ENCODE peak calls at places on chromosomes 7 and 10, in four cellular contexts. V is HCT116, Q is NT2/D1, G is H1. M is an unnamed sample.

GRCh38 chr10:62992145-62992721 is 140.9 kb upstream of the NRBF2 start:
- DNase-seq in V (no peak), Q (no peak), G (no peak), M (no peak)

GRCh38 chr10:78849731-78850130 is 219.0 kb upstream of the ZMIZ1 start:
- DNase-seq in V (no peak), Q (no peak), G (no peak), M (no peak)

GRCh38 chr7:149686001-149686400 is 87.4 kb downstream of the ZNF467 start:
- DNase-seq in V (no peak), Q (no peak), G (no peak), M (no peak)

GRCh38 chr7:45192546-45193177 is 35.1 kb downstream of the RAMP3 start:
- DNase-seq in V (no peak), Q (no peak), G (no peak), M (no peak)

GRCh38 chr7:137847418-137848050 is 760 bp upstream of the DGKI start:
- DNase-seq in V (no peak), Q (no peak), G (peak), M (no peak)

GRCh38 chr10:45023426-45023825 is 22.7 kb downstream of the ZNF22 start:
- DNase-seq in V (no peak), Q (no peak), G (no peak), M (no peak)

GRCh38 chr7:5484921-5485320 is 61.3 kb upstream of the TNRC18 start:
- DNase-seq in V (no peak), Q (no peak), G (no peak), M (no peak)

GRCh38 chr7:127598318-127598717 is 4.8 kb downstream of the FSCN3 start:
- DNase-seq in V (peak), Q (no peak), G (peak), M (peak)

GRCh38 chr7:12756841-12757240 is 69.4 kb downstream of the ARL4A start:
- DNase-seq in V (no peak), Q (no peak), G (no peak), M (no peak)

GRCh38 chr7:17559388-17559787 is 260.9 kb downstream of the AHR start:
- DNase-seq in V (no peak), Q (no peak), G (no peak), M (no peak)

GRCh38 chr10:121310151-121310711 is 288.0 kb downstream of the FGFR2 start:
- DNase-seq in V (no peak), Q (no peak), G (no peak), M (no peak)

GRCh38 chr7:159070422-159071148 is 74.1 kb downstream of the VIPR2 start:
- DNase-seq in V (no peak), Q (no peak), G (no peak), M (no peak)

GRCh38 chr10:61047011-61047410 is 103.0 kb upstream of the RHOBTB1 start:
- DNase-seq in V (no peak), Q (no peak), G (no peak), M (no peak)

GRCh38 chr10:5482016-5482415 is 17.4 kb downstream of the CALML5 start:
- DNase-seq in V (no peak), Q (no peak), G (no peak), M (no peak)

GRCh38 chr10:31099664-31100063 is 68.0 kb upstream of the ZNF438 start:
- DNase-seq in V (peak), Q (no peak), G (peak), M (peak)

GRCh38 chr7:91653257-91653656 is 227.2 kb downstream of the MTERF1 start:
- DNase-seq in V (no peak), Q (no peak), G (no peak), M (no peak)

GRCh38 chr10:35442006-35442405 is 105.7 kb downstream of the CCNY start:
- DNase-seq in V (no peak), Q (no peak), G (no peak), M (no peak)

GRCh38 chr10:122638106-122638505 is 61.5 kb downstream of the C10orf120 start:
- DNase-seq in V (no peak), Q (no peak), G (no peak), M (no peak)

GRCh38 chr10:119360181-119360921 is 153.0 kb downstream of the GRK5 start:
- DNase-seq in V (no peak), Q (no peak), G (no peak), M (no peak)

GRCh38 chr7:108012499-108013430 is 9.8 kb upstream of the LAMB1 start:
- DNase-seq in V (no peak), Q (no peak), G (no peak), M (peak)

GRCh38 chr10:26621889-26622681 is 75.4 kb upstream of the PDSS1 start:
- DNase-seq in V (no peak), Q (no peak), G (peak), M (no peak)

GRCh38 chr10:119541046-119541445 is 1.5 kb downstream of the RGS10 start:
- DNase-seq in V (no peak), Q (no peak), G (no peak), M (no peak)

GRCh38 chr7:92793656-92794205 is 42.6 kb downstream of the CDK6 start:
- DNase-seq in V (no peak), Q (no peak), G (no peak), M (no peak)

GRCh38 chr10:124741922-124742417 is 2.2 kb downstream of the FAM53B start:
- DNase-seq in V (no peak), Q (no peak), G (no peak), M (no peak)
- TF ChIP-seq ZNF274 in V (no peak), Q (no peak), G (no peak), M (no peak)

GRCh38 chr7:32643194-32643593 is 147.9 kb downstream of the AVL9 start:
- DNase-seq in V (no peak), Q (no peak), G (no peak), M (no peak)

GRCh38 chr7:32648408-32649156 is 153.3 kb downstream of the AVL9 start:
- DNase-seq in V (no peak), Q (no peak), G (no peak), M (no peak)
- TF ChIP-seq ZNF274 in V (no peak), Q (no peak), G (no peak), M (no peak)

DNA sequence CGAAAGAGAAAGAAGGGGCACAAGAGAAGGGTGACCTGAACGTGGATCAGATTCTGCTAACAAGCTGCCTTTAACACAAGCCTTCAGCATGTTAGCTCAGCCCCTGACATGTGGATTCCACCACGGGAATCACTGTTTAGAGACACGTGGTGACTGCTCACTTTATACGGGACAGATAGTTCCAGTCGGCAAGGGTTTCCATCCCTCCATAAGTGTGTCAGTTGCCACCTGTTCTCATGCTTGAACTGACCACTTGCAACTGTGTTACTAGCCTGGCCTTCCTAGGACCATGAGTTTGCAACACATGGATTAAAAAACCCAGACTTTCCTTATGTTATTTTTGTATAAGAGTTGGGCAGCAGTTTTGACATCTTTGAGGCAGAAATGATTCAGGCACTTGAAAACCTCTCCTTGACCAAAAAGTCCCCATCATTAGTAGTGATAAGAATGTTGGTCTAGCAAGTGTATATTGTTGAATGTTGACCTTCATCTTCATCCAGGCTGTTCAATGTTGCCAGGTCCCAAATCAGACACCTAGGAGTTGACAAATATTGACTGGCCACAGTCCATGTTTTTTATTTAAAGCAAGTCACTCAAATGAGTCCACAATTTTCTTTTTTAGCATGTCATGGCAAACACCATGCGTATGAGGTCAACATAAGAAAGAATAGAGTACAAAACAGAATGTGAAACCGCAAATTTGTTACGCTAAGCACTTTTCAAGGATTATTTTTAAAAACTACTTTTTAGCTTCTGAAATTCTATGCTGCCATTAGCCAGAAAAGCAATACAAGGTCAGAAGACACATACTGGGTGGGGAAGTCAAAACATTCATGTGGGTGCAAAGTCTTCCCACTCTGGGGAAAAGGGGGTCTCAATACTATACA is 101.6 kb downstream of the ABLIM1 start:
- DNase-seq in V (no peak), Q (no peak), G (no peak), M (peak)
- TF ChIP-seq ZNF274 in V (no peak), Q (no peak), G (no peak), M (no peak)

GRCh38 chr7:140506788-140507464 is 27.6 kb upstream of the MKRN1 start:
- DNase-seq in V (no peak), Q (peak), G (peak), M (no peak)

GRCh38 chr7:140497241-140497769 is 18.0 kb upstream of the MKRN1 start:
- DNase-seq in V (no peak), Q (no peak), G (no peak), M (no peak)

DNA sequence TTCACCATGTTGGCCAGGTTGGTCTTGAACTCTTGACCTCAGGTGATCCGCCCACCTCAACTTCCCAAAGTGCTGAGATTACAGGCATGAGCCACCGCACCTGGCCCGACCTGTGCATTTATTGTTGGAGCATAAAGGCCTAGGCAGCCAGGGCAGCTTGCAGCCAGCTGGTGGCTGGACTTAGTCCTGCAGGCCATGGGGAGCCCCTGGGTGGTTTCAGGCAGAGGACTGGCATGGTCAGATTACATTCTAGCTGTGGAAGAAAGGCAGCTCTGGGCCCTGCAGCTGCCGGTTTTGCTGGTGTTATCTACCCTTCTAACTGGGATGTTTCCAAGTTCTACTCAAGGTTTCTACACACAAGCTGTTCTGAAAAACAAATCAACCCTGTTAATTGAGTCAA is 22.6 kb upstream of the MKRN1 start:
- DNase-seq in V (no peak), Q (no peak), G (no peak), M (no peak)
- TF ChIP-seq ZNF274 in V (no peak), Q (no peak), G (no peak), M (no peak)

GRCh38 chr7:80835251-80835650 is 83.6 kb downstream of the SEMA3C start:
- DNase-seq in V (no peak), Q (no peak), G (no peak), M (no peak)

GRCh38 chr7:80841566-80842478 is 77.0 kb downstream of the SEMA3C start:
- DNase-seq in V (no peak), Q (no peak), G (no peak), M (no peak)

GRCh38 chr7:80837345-80837744 is 81.5 kb downstream of the SEMA3C start:
- DNase-seq in V (no peak), Q (no peak), G (no peak), M (no peak)

GRCh38 chr7:80842479-80842797 is 76.4 kb downstream of the SEMA3C start:
- DNase-seq in V (no peak), Q (no peak), G (no peak), M (no peak)

GRCh38 chr7:80838643-80839042 is 80.2 kb downstream of the SEMA3C start:
- DNase-seq in V (no peak), Q (no peak), G (no peak), M (no peak)
- TF ChIP-seq ZNF274 in V (no peak), Q (no peak), G (no peak), M (no peak)

GRCh38 chr7:73762659-73762999 is 7.4 kb downstream of the CLDN3 start:
- DNase-seq in V (no peak), Q (no peak), G (no peak), M (no peak)

GRCh38 chr7:73769481-73770001 is 529 bp downstream of the CLDN3 start:
- DNase-seq in V (no peak), Q (no peak), G (no peak), M (no peak)

GRCh38 chr7:73768661-73769480 is 1.2 kb downstream of the CLDN3 start:
- DNase-seq in V (no peak), Q (no peak), G (no peak), M (no peak)

GRCh38 chr7:73770002-73770859 is at the start of gene CLDN3:
- DNase-seq in V (peak), Q (peak), G (peak), M (no peak)

GRCh38 chr7:73766556-73767229 is 3.4 kb downstream of the CLDN3 start:
- DNase-seq in V (no peak), Q (no peak), G (no peak), M (no peak)
- TF ChIP-seq ZNF274 in V (no peak), Q (no peak), G (no peak), M (no peak)